ENCODE peak calls at places on chromosome 16, in six cellular contexts. H, Y, F, M, I and B are unnamed samples.

GRCh38 chr16:87072101-87072500 is 245.1 kb downstream of the C16orf95 start:
- DNase-seq in M (no peak), Y (no peak), F (no peak), I (no peak), H (no peak), B (no peak)

GRCh38 chr16:57025941-57026777 is 36.8 kb downstream of the NLRC5 start:
- DNase-seq in H (no peak), Y (no peak), F (no peak), I (no peak), M (no peak), B (no peak)

GRCh38 chr16:2692948-2693651 is 10.8 kb downstream of the KCTD5 start:
- DNase-seq in H (peak), F (peak), Y (no peak), M (peak), I (no peak), B (no peak)

GRCh38 chr16:70777973-70778406 is 23.0 kb downstream of the VAC14 start:
- DNase-seq in Y (no peak), M (peak), F (no peak), H (peak), I (peak), B (no peak)

GRCh38 chr16:12235110-12235509 is 258.6 kb downstream of the SNX29 start:
- DNase-seq in I (no peak), F (no peak), H (no peak), M (no peak), Y (no peak), B (no peak)

GRCh38 chr16:70649300-70649699 is 2.9 kb downstream of the IL34 start:
- DNase-seq in F (no peak), Y (no peak), I (no peak), M (no peak), H (peak), B (no peak)

GRCh38 chr16:56075732-56076131 is 115.6 kb upstream of the GNAO1 start:
- DNase-seq in Y (no peak), F (no peak), I (no peak), H (no peak), M (no peak), B (no peak)

GRCh38 chr16:49923411-49923810 is 67.5 kb upstream of the ZNF423 start:
- DNase-seq in Y (no peak), I (no peak), H (no peak), M (no peak), F (no peak), B (no peak)

GRCh38 chr16:10121496-10121895 is 60.7 kb downstream of the GRIN2A start:
- DNase-seq in H (peak), Y (no peak), M (no peak), F (no peak), I (no peak), B (peak)

GRCh38 chr16:51433597-51433996 is 282.5 kb upstream of the SALL1 start:
- DNase-seq in F (no peak), I (no peak), Y (no peak), M (no peak), H (no peak), B (no peak)

GRCh38 chr16:52547001-52547833 is at the start of gene TOX3:
- DNase-seq in Y (no peak), F (no peak), M (peak), I (peak), H (no peak), B (peak)

GRCh38 chr16:59260892-59261291 is 526.8 kb upstream of the GOT2 start:
- DNase-seq in H (no peak), M (no peak), I (no peak), Y (no peak), F (no peak), B (no peak)

GRCh38 chr16:56609463-56609921 is 1.1 kb downstream of the MT2A start:
- DNase-seq in Y (peak), H (peak), M (no peak), I (peak), F (peak), B (peak)

GRCh38 chr16:9300252-9300651 is 208.8 kb downstream of the HAPSTR1 start:
- DNase-seq in I (no peak), Y (no peak), M (no peak), F (no peak), H (no peak), B (no peak)

GRCh38 chr16:8674413-8675022 is at the start of gene ABAT:
- DNase-seq in F (peak), I (peak), Y (peak), H (peak), M (peak), B (peak)

GRCh38 chr16:70647461-70648359 is 1.4 kb downstream of the IL34 start:
- DNase-seq in I (no peak), H (no peak), M (no peak), F (no peak), Y (no peak), B (no peak)

GRCh38 chr16:83402969-83403368 is 404.8 kb upstream of the HSBP1 start:
- DNase-seq in M (no peak), Y (no peak), F (no peak), I (no peak), H (peak), B (no peak)

GRCh38 chr16:24198807-24199533 is 57.2 kb upstream of the CACNG3 start:
- DNase-seq in F (no peak), Y (no peak), H (no peak), M (no peak), I (no peak), B (no peak)

GRCh38 chr16:67530013-67530939 is 1.6 kb downstream of the RIPOR1 start:
- DNase-seq in I (peak), F (peak), Y (peak), M (peak), H (peak), B (peak)

GRCh38 chr16:50697881-50698767 is 4.7 kb downstream of the NOD2 start:
- DNase-seq in M (no peak), Y (peak), I (peak), H (peak), F (peak), B (peak)

GRCh38 chr16:73047536-73048291 is at the start of gene ZFHX3:
- DNase-seq in Y (peak), M (peak), F (peak), I (peak), H (peak), B (peak)

GRCh38 chr16:9323170-9323569 is 231.7 kb downstream of the HAPSTR1 start:
- DNase-seq in H (no peak), F (no peak), M (no peak), I (no peak), Y (no peak), B (no peak)

GRCh38 chr16:72201387-72201786 is 29.4 kb upstream of the PMFBP1 start:
- DNase-seq in Y (no peak), H (no peak), F (no peak), M (no peak), I (no peak), B (no peak)

GRCh38 chr16:66746682-66747081 is 4.7 kb downstream of the DYNC1LI2 start:
- DNase-seq in H (no peak), M (no peak), I (no peak), F (no peak), Y (no peak), B (no peak)

GRCh38 chr16:74449470-74449869 is 28.2 kb upstream of the CLEC18B start:
- DNase-seq in F (no peak), M (no peak), Y (no peak), I (no peak), H (peak), B (no peak)

GRCh38 chr16:585351-585750 is 4.5 kb upstream of the RAB40C start:
- DNase-seq in M (no peak), I (no peak), Y (no peak), H (no peak), F (no peak), B (peak)
- TF ChIP-seq CTCF in M (no peak), I (no peak), Y (no peak), H (no peak), F (peak), B (peak)

GRCh38 chr16:22979038-22979437 is 165.1 kb downstream of the HS3ST2 start:
- DNase-seq in H (no peak), Y (no peak), F (no peak), I (no peak), M (no peak), B (no peak)
- TF ChIP-seq CTCF in H (no peak), Y (no peak), F (no peak), I (no peak), M (no peak), B (no peak)

DNA sequence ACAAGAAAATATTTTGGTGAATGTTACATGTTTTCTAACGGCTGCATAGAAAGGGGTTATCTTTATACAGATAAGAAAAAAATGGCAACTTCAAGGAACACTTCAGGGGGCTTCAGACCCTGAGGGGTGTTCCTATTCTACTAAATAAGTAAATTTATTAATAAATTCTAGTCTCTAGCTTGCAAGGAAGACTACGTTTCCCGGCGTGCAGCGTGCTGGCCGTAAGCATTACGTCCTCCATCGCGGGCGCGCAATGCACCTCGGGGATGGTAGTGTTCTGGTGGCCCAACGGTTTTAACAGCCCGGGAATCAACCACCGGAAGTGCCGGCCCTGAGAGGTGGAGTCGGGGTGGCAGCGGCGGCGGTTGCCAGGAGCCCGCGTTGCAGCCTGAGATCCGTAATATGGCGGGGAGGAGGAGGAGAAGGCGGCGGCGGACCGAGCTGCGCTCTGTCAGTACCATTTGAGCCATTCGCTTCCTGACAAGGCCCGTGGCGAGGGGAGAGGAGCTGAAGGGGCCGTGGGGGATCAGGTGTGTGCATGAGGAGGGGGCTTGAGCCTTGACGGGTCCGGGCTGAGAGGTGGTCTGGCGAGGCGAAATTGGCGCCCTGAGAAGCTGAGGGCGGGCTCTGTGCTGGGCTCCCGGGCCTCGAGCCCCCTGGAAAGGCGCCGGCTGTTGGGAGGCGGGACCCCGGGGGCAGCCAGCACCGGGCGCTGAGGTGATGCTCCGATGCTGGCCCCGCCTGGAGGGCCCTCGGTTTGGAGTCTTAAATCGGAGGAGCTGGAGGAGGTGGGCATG is at the start of gene CCP110:
- DNase-seq in Y (peak), F (peak), H (peak), M (peak), I (peak), B (peak)
- TF ChIP-seq CTCF in Y (no peak), F (no peak), H (no peak), M (no peak), I (no peak), B (no peak)

GRCh38 chr16:84899414-84899813 is 79.6 kb downstream of the CRISPLD2 start:
- DNase-seq in I (no peak), M (no peak), H (no peak), F (no peak), Y (no peak), B (no peak)

GRCh38 chr16:84898447-84898846 is 78.7 kb downstream of the CRISPLD2 start:
- DNase-seq in I (no peak), Y (no peak), F (no peak), M (no peak), H (peak), B (no peak)

GRCh38 chr16:84895016-84895415 is 75.2 kb downstream of the CRISPLD2 start:
- DNase-seq in M (no peak), Y (no peak), F (no peak), H (no peak), I (no peak), B (no peak)

GRCh38 chr16:84897911-84898377 is 78.2 kb downstream of the CRISPLD2 start:
- DNase-seq in F (no peak), H (no peak), Y (no peak), M (no peak), I (no peak), B (no peak)

DNA sequence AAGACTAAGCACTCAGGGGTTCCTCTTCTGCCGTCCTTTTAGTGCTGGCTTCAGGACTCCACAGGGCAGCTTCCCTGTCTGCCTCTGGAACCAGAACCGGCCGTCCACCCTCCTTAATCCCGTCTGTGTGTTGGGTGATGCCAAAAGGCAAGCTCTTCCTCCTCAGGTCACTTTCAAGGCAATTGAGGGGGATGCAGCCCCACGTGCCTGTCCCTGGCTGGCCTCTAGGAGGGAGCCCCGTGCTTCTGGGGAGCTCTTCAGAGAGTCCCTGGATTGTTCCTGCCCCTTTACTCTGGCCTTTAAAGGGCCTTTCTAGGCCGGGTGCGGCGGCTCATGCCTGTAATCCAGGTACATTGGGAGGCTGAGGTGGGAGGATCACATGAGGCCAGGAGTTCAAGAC is 77.1 kb downstream of the CRISPLD2 start:
- DNase-seq in M (no peak), Y (no peak), I (no peak), H (no peak), F (no peak), B (no peak)
- TF ChIP-seq CTCF in M (no peak), Y (no peak), I (no peak), H (no peak), F (no peak), B (no peak)

GRCh38 chr16:6016530-6017184 is 919.1 kb upstream of the EEF2KMT start:
- DNase-seq in Y (no peak), M (no peak), H (no peak), F (no peak), I (no peak), B (peak)
- TF ChIP-seq CTCF in Y (no peak), M (no peak), H (no peak), F (peak), I (no peak), B (peak)

DNA sequence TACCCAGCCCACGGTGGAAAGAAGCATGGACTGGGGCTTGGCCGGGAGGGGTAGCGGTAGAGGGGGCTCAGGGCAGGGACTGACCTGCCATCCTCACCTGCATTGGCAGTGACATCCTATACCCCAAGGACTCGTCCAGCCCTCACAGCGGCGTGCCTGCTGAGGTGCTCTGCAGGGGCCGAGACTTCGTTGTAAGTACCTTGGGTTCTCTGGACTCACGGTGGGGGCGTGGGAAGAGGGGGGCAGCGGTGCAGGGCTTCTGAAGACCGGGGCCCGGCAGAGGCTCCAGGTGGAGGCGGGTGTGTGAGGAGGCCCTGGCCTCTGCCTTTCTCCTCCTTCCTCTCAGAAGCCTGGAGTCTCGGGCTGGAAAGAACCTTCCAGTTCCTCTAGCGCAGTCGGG is 25.5 kb downstream of the POLR3E start:
- DNase-seq in F (no peak), Y (no peak), I (no peak), M (peak), H (no peak), B (no peak)
- TF ChIP-seq CTCF in F (no peak), Y (no peak), I (no peak), M (no peak), H (no peak), B (no peak)